ENCODE peak calls at places on chromosomes 4 and X, in seven cellular contexts. E, U, O, S, L, C and G are unnamed samples.

GRCh38 chr4:112633477-112634235 is 3.1 kb downstream of the ZGRF1 start:
- DNase-seq in L (no peak), E (no peak), U (peak; percentile 10), C (no peak), S (peak; percentile 15), O (peak; percentile 17), G (no peak)

GRCh38 chrX:133249659-133250058 is 31.5 kb upstream of the TFDP3 start:
- DNase-seq in U (no peak), E (no peak), C (no peak), O (no peak), L (no peak), S (no peak), G (no peak)

GRCh38 chr4:89915937-89916336 is 21.3 kb downstream of the MMRN1 start:
- DNase-seq in U (no peak), E (no peak), L (no peak), C (no peak), S (no peak), O (no peak), G (no peak)

GRCh38 chrX:40470830-40471429 is 109.8 kb upstream of the ATP6AP2 start:
- DNase-seq in E (no peak), L (no peak), U (peak; percentile 13), O (no peak), C (no peak), S (peak; percentile 36), G (no peak)

GRCh38 chr4:6772223-6772928 is 10.2 kb upstream of the KIAA0232 start:
- DNase-seq in C (peak; percentile 79), U (no peak), E (peak; percentile 72), S (no peak), O (no peak), L (no peak), G (no peak)

GRCh38 chr4:183905593-183906485 is 732 bp downstream of the STOX2 start:
- DNase-seq in U (no peak), O (no peak), C (no peak), S (no peak), E (peak; percentile 37), L (no peak), G (no peak)

GRCh38 chrX:131746491-131746968 is 202.7 kb downstream of the OR13H1 start:
- DNase-seq in C (no peak), E (peak; percentile 89), S (peak; percentile 54), O (peak; percentile 87), U (peak; percentile 2), L (no peak), G (peak; percentile 88)

GRCh38 chr4:37243061-37243460 is 1.5 kb upstream of the NWD2 start:
- DNase-seq in L (no peak), S (no peak), C (no peak), U (no peak), E (peak; percentile 8), O (no peak), G (no peak)

GRCh38 chr4:173301518-173302201 is 32.5 kb downstream of the HMGB2 start:
- DNase-seq in E (no peak), O (no peak), S (peak; percentile 18), U (peak; percentile 3), L (no peak), C (no peak), G (no peak)

GRCh38 chr4:174053895-174054294 is 229.6 kb downstream of the FBXO8 start:
- DNase-seq in C (no peak), E (no peak), S (no peak), U (no peak), L (no peak), O (no peak), G (no peak)

GRCh38 chr4:22607382-22607781 is 85.4 kb upstream of the GBA3 start:
- DNase-seq in S (no peak), L (no peak), C (no peak), O (no peak), E (peak; percentile 56), U (peak; percentile 54), G (no peak)

GRCh38 chrX:15619053-15619772 is 18.5 kb upstream of the ACE2 start:
- DNase-seq in U (peak; percentile 76), S (no peak), E (peak; percentile 11), C (no peak), O (no peak), L (no peak), G (no peak)

GRCh38 chr4:56448301-56448700 is 12.2 kb downstream of the PAICS start:
- DNase-seq in E (no peak), L (no peak), C (no peak), U (no peak), S (no peak), O (no peak), G (no peak)

GRCh38 chr4:185396724-185397402 is at the start of gene ANKRD37:
- DNase-seq in C (no peak), E (peak; percentile 62), U (no peak), S (no peak), O (no peak), L (no peak), G (peak; percentile 90)

GRCh38 chrX:151987108-151987507 is 12.6 kb upstream of the GABRE start:
- DNase-seq in S (no peak), L (no peak), E (no peak), U (no peak), C (no peak), O (no peak), G (no peak)

GRCh38 chrX:7586126-7586525 is 256.8 kb upstream of the VCX start:
- DNase-seq in O (no peak), S (no peak), U (no peak), L (no peak), E (no peak), C (no peak), G (no peak)

GRCh38 chr4:78951862-78952472 is 12.7 kb upstream of the PAQR3 start:
- DNase-seq in S (peak; percentile 60), C (no peak), O (no peak), L (no peak), U (peak; percentile 32), E (no peak), G (no peak)

GRCh38 chrX:77658886-77659285 is 127.1 kb downstream of the ATRX start:
- DNase-seq in S (no peak), L (no peak), C (no peak), E (no peak), U (no peak), O (no peak), G (no peak)

GRCh38 chrX:65677954-65678469 is 10.6 kb downstream of the MSN start:
- DNase-seq in O (no peak), L (no peak), U (peak; percentile 26), C (no peak), S (no peak), E (no peak), G (no peak)

GRCh38 chr4:3703343-3703676 is 62.9 kb upstream of the ADRA2C start:
- DNase-seq in C (peak; percentile 61), O (no peak), E (no peak), L (no peak), U (no peak), S (no peak), G (no peak)

GRCh38 chrX:139600105-139600504 is 69.6 kb downstream of the F9 start:
- DNase-seq in C (no peak), L (no peak), U (no peak), S (no peak), O (no peak), E (no peak), G (no peak)

GRCh38 chr4:120812216-120812615 is 110.3 kb downstream of the PRDM5 start:
- DNase-seq in L (no peak), C (no peak), S (no peak), E (no peak), O (no peak), U (no peak), G (no peak)

GRCh38 chr4:3518941-3519340 is 13.3 kb downstream of the LRPAP1 start:
- DNase-seq in S (no peak), E (peak; percentile 4), O (no peak), L (no peak), U (no peak), C (no peak), G (no peak)

GRCh38 chrX:86192827-86193226 is 44.6 kb downstream of the DACH2 start:
- DNase-seq in C (no peak), O (no peak), U (no peak), E (no peak), L (no peak), S (no peak), G (no peak)
- TF ChIP-seq CTCF in C (no peak), O (no peak), U (no peak), E (no peak), L (no peak), S (no peak), G (no peak)

GRCh38 chrX:103585421-103586313 is at the start of gene TCEAL4:
- DNase-seq in S (peak; percentile 6), C (peak; percentile 80), O (no peak), E (peak; percentile 68), U (no peak), L (no peak), G (peak; percentile 85)
- TF ChIP-seq POLR2AphosphoS5 in S (no peak), C (no peak), O (no peak), E (no peak), U (peak; percentile 53), L (peak; percentile 71), G (peak; percentile 65)

GRCh38 chrX:53288173-53288572 is 6.8 kb upstream of the IQSEC2 start:
- DNase-seq in U (no peak), S (peak; percentile 64), O (no peak), E (no peak), L (no peak), C (no peak), G (no peak)

GRCh38 chrX:53291596-53291995 is 10.2 kb upstream of the IQSEC2 start:
- DNase-seq in S (no peak), U (no peak), C (no peak), O (no peak), L (no peak), E (no peak), G (no peak)

GRCh38 chrX:53290441-53291041 is 9.2 kb upstream of the IQSEC2 start:
- DNase-seq in C (no peak), S (no peak), E (no peak), L (no peak), O (no peak), U (no peak), G (no peak)

DNA sequence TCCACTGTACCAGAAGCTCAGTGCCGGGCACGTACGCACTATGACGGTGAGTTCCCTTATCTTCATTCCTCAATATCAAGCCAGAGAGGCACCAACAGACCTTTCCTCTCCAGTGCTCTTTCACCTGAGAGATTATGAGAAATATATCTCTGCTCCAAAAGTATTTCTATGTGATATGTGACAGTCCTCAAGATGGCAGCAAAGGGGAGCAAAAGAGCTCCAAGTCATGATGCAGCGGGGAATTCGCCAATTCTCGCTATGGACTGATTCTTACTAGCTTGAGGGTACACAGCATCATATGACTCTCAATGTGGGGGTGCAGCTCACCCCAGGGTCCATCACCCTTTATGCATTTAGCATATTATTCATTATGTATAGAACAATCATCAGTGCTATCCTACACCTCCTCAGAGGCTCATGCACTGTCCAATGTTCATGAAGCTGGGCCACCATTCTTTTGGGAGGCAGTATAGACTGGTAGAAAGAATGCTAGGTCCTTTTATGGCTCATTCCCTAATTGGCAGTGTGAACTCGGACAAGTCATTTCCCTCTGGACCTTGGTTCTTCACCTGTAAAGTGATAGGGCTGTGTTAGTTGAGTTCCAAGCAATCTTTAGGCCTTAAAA is 12.8 kb upstream of the IQSEC2 start:
- DNase-seq in U (no peak), C (no peak), E (no peak), S (peak; percentile 38), O (no peak), L (no peak), G (no peak)
- TF ChIP-seq CTCF in U (peak; percentile 36), C (no peak), E (no peak), S (peak; percentile 42), O (no peak), L (no peak), G (no peak)

DNA sequence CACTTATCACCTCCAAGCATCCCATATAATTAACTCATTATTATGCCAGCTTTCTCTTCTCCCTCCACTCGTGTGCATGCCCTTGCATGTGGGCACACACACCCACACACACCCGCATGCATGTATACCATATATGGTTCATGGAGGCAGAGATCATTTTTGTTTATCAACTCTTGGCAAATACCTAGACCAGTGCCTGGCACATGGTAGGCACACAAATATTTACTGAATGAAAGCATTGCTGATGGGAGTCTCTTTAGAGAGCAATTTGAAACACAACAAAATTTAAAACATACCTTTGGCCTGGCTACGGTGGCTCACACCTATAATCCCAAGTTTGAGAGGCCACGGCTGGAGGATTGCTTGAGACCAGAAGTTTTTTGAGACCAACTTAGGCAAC is 51.1 kb upstream of the SLC10A4 start:
- DNase-seq in O (no peak), S (no peak), U (no peak), E (no peak), L (no peak), C (no peak), G (no peak)
- TF ChIP-seq POLR2AphosphoS5 in O (no peak), S (no peak), U (no peak), E (no peak), L (no peak), C (no peak), G (no peak)